ENCODE peak calls at places on chromosomes 11 and 22, in nine cellular contexts. Z, S, N, K, J, E, A, O and W are unnamed samples.

GRCh38 chr11:60485987-60486386 is 6.6 kb upstream of the MS4A12 start:
- DNase-seq in J (peak; percentile 5), Z (no peak), N (peak; percentile 0), O (no peak), A (no peak), E (no peak), K (no peak), S (no peak), W (no peak)

GRCh38 chr11:109960831-109961230 is 132.4 kb upstream of the ZC3H12C start:
- DNase-seq in S (no peak), A (peak; percentile 53), J (no peak), E (peak; percentile 74), N (no peak), O (peak; percentile 81), Z (peak; percentile 86), K (peak; percentile 96), W (no peak)

GRCh38 chr11:118128821-118129474 is 23.7 kb downstream of the SCN4B start:
- DNase-seq in O (no peak), A (no peak), K (no peak), J (no peak), E (no peak), S (no peak), Z (no peak), N (no peak), W (peak; percentile 62)

GRCh38 chr11:118657238-118657637 is 22.2 kb downstream of the TREH start:
- DNase-seq in Z (no peak), E (peak; percentile 24), S (no peak), K (no peak), O (no peak), J (no peak), N (no peak), A (no peak), W (no peak)

GRCh38 chr11:130218501-130218900 is 58.9 kb downstream of the ST14 start:
- DNase-seq in S (no peak), J (no peak), N (no peak), A (no peak), Z (no peak), K (no peak), E (no peak), O (no peak), W (no peak)

GRCh38 chr11:2511421-2512369 is 66.9 kb downstream of the KCNQ1 start:
- DNase-seq in N (no peak), O (peak; percentile 63), J (no peak), K (no peak), Z (peak; percentile 57), A (no peak), S (no peak), E (no peak), W (peak; percentile 37)

GRCh38 chr11:128476729-128477128 is 110.6 kb downstream of the ETS1 start:
- DNase-seq in Z (no peak), K (no peak), S (peak; percentile 76), N (no peak), A (no peak), E (no peak), J (no peak), O (no peak), W (no peak)

GRCh38 chr11:102010776-102011500 is 36.3 kb upstream of the CFAP300 start:
- DNase-seq in K (peak; percentile 73), N (no peak), O (peak; percentile 79), E (peak; percentile 95), Z (peak; percentile 83), S (no peak), A (peak; percentile 84), J (no peak), W (peak; percentile 34)

GRCh38 chr11:124762077-124762623 is at the start of gene ESAM:
- DNase-seq in A (no peak), N (peak; percentile 9), K (no peak), E (no peak), J (no peak), S (peak; percentile 65), Z (no peak), O (peak; percentile 67), W (no peak)

GRCh38 chr22:45842141-45842831 is 134.7 kb downstream of the WNT7B start:
- DNase-seq in E (peak; percentile 77), O (no peak), Z (no peak), K (peak; percentile 32), N (no peak), S (no peak), A (peak; percentile 20), J (no peak), W (no peak)

GRCh38 chr11:1825039-1825740 is 9.6 kb upstream of the SYT8 start:
- DNase-seq in A (no peak), K (no peak), Z (peak; percentile 66), O (peak; percentile 67), J (no peak), N (no peak), E (no peak), S (no peak), W (no peak)

GRCh38 chr11:70225629-70226582 is 22.8 kb downstream of the FADD start:
- DNase-seq in N (no peak), E (peak; percentile 48), Z (peak; percentile 67), O (peak; percentile 55), J (no peak), S (no peak), A (no peak), K (no peak), W (no peak)

GRCh38 chr22:22230438-22230837 is 14.1 kb upstream of the VPREB1 start:
- DNase-seq in J (no peak), Z (no peak), E (no peak), N (no peak), O (no peak), K (no peak), A (no peak), S (no peak), W (no peak)

GRCh38 chr11:119673389-119674336 is 55.3 kb downstream of the NECTIN1 start:
- DNase-seq in O (no peak), E (no peak), A (no peak), Z (no peak), J (no peak), N (no peak), K (no peak), S (peak; percentile 5), W (no peak)

GRCh38 chr22:30004689-30005088 is 75.6 kb upstream of the HORMAD2 start:
- DNase-seq in O (no peak), A (no peak), K (no peak), N (no peak), J (peak; percentile 0), E (no peak), S (no peak), Z (no peak), W (no peak)

GRCh38 chr22:23527971-23528740 is 51.9 kb downstream of the IGLL1 start:
- DNase-seq in Z (peak; percentile 44), O (no peak), S (no peak), K (no peak), N (no peak), A (no peak), E (no peak), J (no peak), W (no peak)